ENCODE peak calls at places on chromosomes 1 and 21, in nine cellular contexts. D is A549; Y is HuH-7; K is GM04503; S is DMS79 treated with DMSO at 0.1 percent for 48 hours; J is stimulated activated CD4-positive, alpha-beta T cell treated with anti-CD3 and anti-CD28 coated beads, Interleukin-2, amount 100 ng/mL, for 24 hours; X is CD8-positive, alpha-beta memory T cell; U is lower lobe of right lung; I is effector memory CD4-positive, alpha-beta T cell. T is an unnamed sample.

GRCh38 chr1:7405844-7406500 is 365.1 kb upstream of the VAMP3 start:
- DNase-seq in D (no peak), Y (no peak), K (no peak), S (no peak), J (no peak), X (no peak), U (no peak), I (no peak), T (no peak)

GRCh38 chr1:24727490-24728214 is 17.6 kb upstream of the CLIC4 start:
- DNase-seq in D (no peak), Y (no peak), K (peak; percentile 76), S (no peak), J (no peak), X (no peak), U (peak; percentile 82), I (no peak), T (no peak)

GRCh38 chr1:34753163-34753562 is 1.7 kb upstream of the GJB5 start:
- DNase-seq in D (no peak), Y (no peak), K (no peak), S (peak; percentile 6), J (no peak), X (no peak), U (no peak), I (no peak), T (no peak)

GRCh38 chr1:229953736-229954326 is 113.2 kb upstream of the GALNT2 start:
- DNase-seq in D (no peak), Y (no peak), K (no peak), S (no peak), J (no peak), X (peak; percentile 21), U (no peak), I (no peak), T (no peak)

GRCh38 chr1:161768986-161769672 is 3.0 kb downstream of the ATF6 start:
- DNase-seq in D (no peak), Y (no peak), K (no peak), S (no peak), J (no peak), X (no peak), U (no peak), I (no peak), T (no peak)

GRCh38 chr1:181142096-181143043 is 53.9 kb downstream of the IER5 start:
- DNase-seq in D (peak; percentile 81), Y (peak; percentile 84), K (no peak), S (peak; percentile 89), J (peak; percentile 94), X (peak; percentile 80), U (peak; percentile 91), I (peak; percentile 70), T (no peak)

GRCh38 chr1:203206116-203206687 is 19.7 kb upstream of the CHI3L1 start:
- DNase-seq in D (no peak), Y (no peak), K (no peak), S (no peak), J (no peak), X (no peak), U (no peak), I (no peak), T (no peak)

GRCh38 chr1:162908780-162909179 is 47.8 kb upstream of the CCDC190 start:
- DNase-seq in D (no peak), Y (no peak), K (peak; percentile 67), S (no peak), J (no peak), X (no peak), U (no peak), I (no peak), T (peak; percentile 73)

GRCh38 chr1:93619507-93620168 is 62.0 kb downstream of the BCAR3 start:
- DNase-seq in D (no peak), Y (no peak), K (no peak), S (no peak), J (peak; percentile 17), X (no peak), U (no peak), I (no peak), T (no peak)

GRCh38 chr1:243316366-243316989 is 60.6 kb downstream of the SDCCAG8 start:
- DNase-seq in D (no peak), Y (no peak), K (no peak), S (no peak), J (no peak), X (no peak), U (no peak), I (no peak), T (no peak)

GRCh38 chr1:234602334-234603220 is 7.4 kb downstream of the IRF2BP2 start:
- DNase-seq in D (peak; percentile 81), Y (no peak), K (peak; percentile 97), S (peak; percentile 33), J (no peak), X (no peak), U (no peak), I (no peak), T (peak; percentile 93)

GRCh38 chr1:178870944-178871343 is at the start of gene ANGPTL1:
- DNase-seq in D (no peak), Y (no peak), K (no peak), S (no peak), J (no peak), X (no peak), U (no peak), I (no peak), T (peak; percentile 42)

GRCh38 chr1:98702976-98703375 is 41.5 kb downstream of the SNX7 start:
- DNase-seq in D (no peak), Y (no peak), K (peak; percentile 34), S (no peak), J (no peak), X (no peak), U (no peak), I (no peak), T (peak; percentile 43)

GRCh38 chr1:67952071-67952470 is 98.4 kb downstream of the DIRAS3 start:
- DNase-seq in D (no peak), Y (no peak), K (no peak), S (no peak), J (no peak), X (no peak), U (no peak), I (no peak), T (no peak)

GRCh38 chr1:43678940-43679339 is 28.4 kb upstream of the ST3GAL3 start:
- DNase-seq in D (no peak), Y (no peak), K (no peak), S (no peak), J (no peak), X (no peak), U (no peak), I (no peak), T (no peak)

GRCh38 chr1:23657659-23658275 is 33.8 kb upstream of the RPL11 start:
- DNase-seq in D (peak; percentile 60), Y (peak; percentile 79), K (no peak), S (no peak), J (peak; percentile 65), X (no peak), U (peak; percentile 63), I (no peak), T (no peak)

GRCh38 chr1:29437946-29438345 is 201.6 kb downstream of the PTPRU start:
- DNase-seq in D (no peak), Y (no peak), K (no peak), S (no peak), J (no peak), X (no peak), U (no peak), I (no peak), T (no peak)

GRCh38 chr21:21268061-21268471 is 269.9 kb downstream of the NCAM2 start:
- DNase-seq in D (no peak), Y (no peak), K (no peak), S (peak; percentile 28), J (no peak), X (no peak), U (no peak), I (no peak), T (peak; percentile 11)

GRCh38 chr1:162387226-162388082 is 5.9 kb downstream of the C1orf226 start:
- DNase-seq in D (no peak), Y (no peak), K (no peak), S (peak; percentile 15), J (no peak), X (no peak), U (no peak), I (no peak), T (no peak)

GRCh38 chr1:205009666-205010065 is 33.3 kb upstream of the CNTN2 start:
- DNase-seq in D (no peak), Y (no peak), K (no peak), S (peak; percentile 66), J (no peak), X (no peak), U (no peak), I (no peak), T (no peak)

GRCh38 chr1:92367496-92367895 is 68.6 kb downstream of the RPAP2 start:
- DNase-seq in D (no peak), Y (no peak), K (no peak), S (no peak), J (no peak), X (no peak), U (no peak), I (no peak), T (no peak)

T was measured in non-pigmented ciliary epithelial cell.